ENCODE peak calls at places on chromosomes 11 and 22, in six cellular contexts. I, B, P, U, W and H are unnamed samples.

GRCh38 chr11:115267871-115268270 is 236.3 kb downstream of the CADM1 start:
- DNase-seq in I (peak; percentile 6), B (no peak), P (no peak), U (no peak), W (no peak), H (no peak)

GRCh38 chr11:63567044-63567840 is 4.1 kb upstream of the PLAAT2 start:
- DNase-seq in I (peak; percentile 89), B (no peak), P (peak; percentile 96), U (no peak), W (no peak), H (no peak)

GRCh38 chr11:66100272-66101037 is 30.4 kb downstream of the PACS1 start:
- DNase-seq in I (peak; percentile 37), B (no peak), P (no peak), U (peak; percentile 22), W (peak; percentile 60), H (no peak)

GRCh38 chr11:126530416-126530815 is 174.9 kb downstream of the ST3GAL4 start:
- DNase-seq in I (no peak), B (peak; percentile 19), P (no peak), U (no peak), W (no peak), H (no peak)

GRCh38 chr11:65915821-65916251 is 3.0 kb downstream of the C11orf68 start:
- DNase-seq in I (peak; percentile 99), B (peak; percentile 77), P (peak; percentile 100), U (no peak), W (no peak), H (no peak)

GRCh38 chr22:20762233-20762796 is 11.6 kb upstream of the SERPIND1 start:
- DNase-seq in I (no peak), B (no peak), P (no peak), U (no peak), W (no peak), H (no peak)

GRCh38 chr11:57800444-57801184 is 39.0 kb downstream of the CTNND1 start:
- DNase-seq in I (peak; percentile 59), B (peak; percentile 77), P (no peak), U (no peak), W (peak; percentile 74), H (no peak)

GRCh38 chr22:49812838-49813237 is 14.8 kb downstream of the BRD1 start:
- DNase-seq in I (no peak), B (no peak), P (peak; percentile 97), U (no peak), W (no peak), H (no peak)

GRCh38 chr22:45460288-45461109 is 42.2 kb upstream of the FBLN1 start:
- DNase-seq in I (no peak), B (no peak), P (no peak), U (no peak), W (no peak), H (no peak)

GRCh38 chr22:45602824-45603301 is 68.8 kb upstream of the ATXN10 start:
- DNase-seq in I (peak; percentile 46), B (peak; percentile 91), P (no peak), U (no peak), W (no peak), H (peak; percentile 75)

GRCh38 chr11:60872124-60872951 is 5.0 kb downstream of the ZP1 start:
- DNase-seq in I (peak; percentile 44), B (no peak), P (no peak), U (no peak), W (no peak), H (no peak)

GRCh38 chr11:68312780-68313573 is 586 bp downstream of the LRP5 start:
- DNase-seq in I (peak; percentile 23), B (peak; percentile 89), P (no peak), U (no peak), W (no peak), H (no peak)

GRCh38 chr11:65363770-65364169 is 9.2 kb downstream of the TIGD3 start:
- DNase-seq in I (no peak), B (no peak), P (no peak), U (no peak), W (no peak), H (no peak)

GRCh38 chr22:40030757-40031092 is 36.0 kb downstream of the FAM83F start:
- DNase-seq in I (no peak), B (peak; percentile 56), P (no peak), U (no peak), W (no peak), H (no peak)

GRCh38 chr22:46060292-46061123 is 83.5 kb upstream of the WNT7B start:
- DNase-seq in I (no peak), B (peak; percentile 62), P (no peak), U (no peak), W (no peak), H (no peak)

GRCh38 chr11:117796456-117797428 is at the start of gene DSCAML1:
- DNase-seq in I (peak; percentile 40), B (peak; percentile 93), P (no peak), U (no peak), W (no peak), H (no peak)